ENCODE peak calls at places on chromosomes 6 and 20, in seven cellular contexts. One of them, this sample, is unnamed.
A peak's percentile ranks its signal among the peaks of the same experiment; 100 is the strongest.

GRCh38 chr20:36836591-36837329 is 39.2 kb upstream of the TLDC2 start:
- DNase-seq in mesendoderm: peak; percentile 94
- DNase-seq in neuronal stem cell: no peak
- DNase-seq in IMR-90: peak; percentile 57
- DNase-seq in H1: peak; percentile 65
- DNase-seq in H9: peak; percentile 92
- DNase-seq in mesenchymal stem cell: peak; percentile 67
- DNase-seq in this sample: peak; percentile 96

GRCh38 chr20:36121981-36122930 is 32.3 kb upstream of the EPB41L1 start:
- DNase-seq in mesendoderm: peak; percentile 29
- DNase-seq in neuronal stem cell: no peak
- DNase-seq in IMR-90: no peak
- DNase-seq in H1: no peak
- DNase-seq in H9: no peak
- DNase-seq in mesenchymal stem cell: no peak
- DNase-seq in this sample: peak; percentile 73

GRCh38 chr20:1438361-1438760 is 28.3 kb downstream of the NSFL1C start:
- DNase-seq in mesendoderm: no peak
- DNase-seq in neuronal stem cell: no peak
- DNase-seq in IMR-90: no peak
- DNase-seq in H1: no peak
- DNase-seq in H9: no peak
- DNase-seq in mesenchymal stem cell: no peak
- DNase-seq in this sample: no peak

GRCh38 chr6:107805504-107805903 is 18.6 kb downstream of the SCML4 start:
- DNase-seq in mesendoderm: no peak
- DNase-seq in neuronal stem cell: no peak
- DNase-seq in IMR-90: no peak
- DNase-seq in H1: no peak
- DNase-seq in H9: no peak
- DNase-seq in mesenchymal stem cell: no peak
- DNase-seq in this sample: no peak

GRCh38 chr6:82573200-82573972 is 209.8 kb downstream of the TPBG start:
- DNase-seq in mesendoderm: no peak
- DNase-seq in neuronal stem cell: no peak
- DNase-seq in IMR-90: no peak
- DNase-seq in H1: no peak
- DNase-seq in H9: no peak
- DNase-seq in mesenchymal stem cell: no peak
- DNase-seq in this sample: no peak

GRCh38 chr6:110944681-110945151 is 13.8 kb upstream of the GTF3C6 start:
- DNase-seq in mesendoderm: no peak
- DNase-seq in neuronal stem cell: no peak
- DNase-seq in IMR-90: peak; percentile 93
- DNase-seq in H1: no peak
- DNase-seq in H9: no peak
- DNase-seq in mesenchymal stem cell: peak; percentile 86
- DNase-seq in this sample: peak; percentile 41

GRCh38 chr6:97841763-97842162 is 558.7 kb upstream of the MMS22L start:
- DNase-seq in mesendoderm: no peak
- DNase-seq in neuronal stem cell: no peak
- DNase-seq in IMR-90: no peak
- DNase-seq in H1: no peak
- DNase-seq in H9: no peak
- DNase-seq in mesenchymal stem cell: no peak
- DNase-seq in this sample: no peak

GRCh38 chr20:6265204-6265904 is 142.5 kb upstream of the FERMT1 start:
- DNase-seq in mesendoderm: peak; percentile 49
- DNase-seq in neuronal stem cell: no peak
- DNase-seq in IMR-90: peak; percentile 73
- DNase-seq in H1: no peak
- DNase-seq in H9: no peak
- DNase-seq in mesenchymal stem cell: peak; percentile 76
- DNase-seq in this sample: peak; percentile 54

GRCh38 chr6:63597142-63598000 is 25.1 kb downstream of the LOC128125822 start:
- DNase-seq in mesendoderm: no peak
- DNase-seq in neuronal stem cell: no peak
- DNase-seq in IMR-90: no peak
- DNase-seq in H1: no peak
- DNase-seq in H9: no peak
- DNase-seq in mesenchymal stem cell: no peak
- DNase-seq in this sample: no peak

GRCh38 chr20:17816804-17817590 is 117.2 kb downstream of the BANF2 start:
- DNase-seq in mesendoderm: no peak
- DNase-seq in neuronal stem cell: no peak
- DNase-seq in IMR-90: no peak
- DNase-seq in H1: no peak
- DNase-seq in H9: no peak
- DNase-seq in mesenchymal stem cell: no peak
- DNase-seq in this sample: no peak

GRCh38 chr6:15148356-15149058 is 97.4 kb upstream of the JARID2 start:
- DNase-seq in mesendoderm: peak; percentile 48
- DNase-seq in neuronal stem cell: no peak
- DNase-seq in IMR-90: peak; percentile 90
- DNase-seq in H1: no peak
- DNase-seq in H9: peak; percentile 34
- DNase-seq in mesenchymal stem cell: peak; percentile 43
- DNase-seq in this sample: no peak

GRCh38 chr6:82408952-82409421 is 45.4 kb downstream of the TPBG start:
- DNase-seq in mesendoderm: no peak
- DNase-seq in neuronal stem cell: no peak
- DNase-seq in IMR-90: peak; percentile 88
- DNase-seq in H1: no peak
- DNase-seq in H9: no peak
- DNase-seq in mesenchymal stem cell: peak; percentile 77
- DNase-seq in this sample: peak; percentile 64

GRCh38 chr6:13681305-13682061 is 30.2 kb downstream of the RANBP9 start:
- DNase-seq in mesendoderm: no peak
- DNase-seq in neuronal stem cell: no peak
- DNase-seq in IMR-90: no peak
- DNase-seq in H1: no peak
- DNase-seq in H9: no peak
- DNase-seq in mesenchymal stem cell: no peak
- DNase-seq in this sample: no peak

GRCh38 chr6:40693767-40694166 is 106.6 kb upstream of the LRFN2 start:
- DNase-seq in mesendoderm: no peak
- DNase-seq in neuronal stem cell: no peak
- DNase-seq in IMR-90: no peak
- DNase-seq in H1: no peak
- DNase-seq in H9: no peak
- DNase-seq in mesenchymal stem cell: no peak
- DNase-seq in this sample: no peak

GRCh38 chr6:90870561-90870960 is 283.7 kb upstream of the MAP3K7 start:
- DNase-seq in mesendoderm: no peak
- DNase-seq in neuronal stem cell: no peak
- DNase-seq in IMR-90: no peak
- DNase-seq in H1: no peak
- DNase-seq in H9: no peak
- DNase-seq in mesenchymal stem cell: no peak
- DNase-seq in this sample: peak; percentile 21

GRCh38 chr6:129665555-129665954 is 44.4 kb downstream of the ARHGAP18 start:
- DNase-seq in mesendoderm: no peak
- DNase-seq in neuronal stem cell: no peak
- DNase-seq in IMR-90: no peak
- DNase-seq in H1: no peak
- DNase-seq in H9: no peak
- DNase-seq in mesenchymal stem cell: no peak
- DNase-seq in this sample: no peak

GRCh38 chr6:129670634-129671033 is 39.3 kb downstream of the ARHGAP18 start:
- DNase-seq in mesendoderm: no peak
- DNase-seq in neuronal stem cell: no peak
- DNase-seq in IMR-90: no peak
- DNase-seq in H1: no peak
- DNase-seq in H9: no peak
- DNase-seq in mesenchymal stem cell: no peak
- DNase-seq in this sample: no peak

GRCh38 chr6:129663531-129663930 is 46.4 kb downstream of the ARHGAP18 start:
- DNase-seq in mesendoderm: no peak
- DNase-seq in neuronal stem cell: no peak
- DNase-seq in IMR-90: no peak
- DNase-seq in H1: no peak
- DNase-seq in H9: no peak
- DNase-seq in mesenchymal stem cell: no peak
- DNase-seq in this sample: no peak

GRCh38 chr6:129667621-129668020 is 42.4 kb downstream of the ARHGAP18 start:
- DNase-seq in mesendoderm: no peak
- DNase-seq in neuronal stem cell: no peak
- DNase-seq in IMR-90: peak; percentile 50
- DNase-seq in H1: no peak
- DNase-seq in H9: no peak
- DNase-seq in mesenchymal stem cell: no peak
- DNase-seq in this sample: no peak

GRCh38 chr6:129667034-129667433 is 42.9 kb downstream of the ARHGAP18 start:
- DNase-seq in mesendoderm: no peak
- DNase-seq in neuronal stem cell: no peak
- DNase-seq in IMR-90: no peak
- DNase-seq in H1: no peak
- DNase-seq in H9: no peak
- DNase-seq in mesenchymal stem cell: no peak
- DNase-seq in this sample: no peak
- H3K4ac ChIP-seq in mesendoderm: no peak overlapping the region
- H3K4ac ChIP-seq in neuronal stem cell: no peak overlapping the region
- H3K4ac ChIP-seq in IMR-90: no peak overlapping the region
- H3K4ac ChIP-seq in H1: no peak overlapping the region
- H3K4ac ChIP-seq in H9: no peak overlapping the region
- H3K4ac ChIP-seq in mesenchymal stem cell: no peak overlapping the region
- H3K4ac ChIP-seq in this sample: no peak overlapping the region

GRCh38 chr20:49825521-49826033 is 12.9 kb downstream of the SLC9A8 start:
- DNase-seq in mesendoderm: peak; percentile 40
- DNase-seq in neuronal stem cell: no peak
- DNase-seq in IMR-90: no peak
- DNase-seq in H1: no peak
- DNase-seq in H9: peak; percentile 38
- DNase-seq in mesenchymal stem cell: no peak
- DNase-seq in this sample: peak; percentile 34
- H3K4ac ChIP-seq in mesendoderm: no peak overlapping the region
- H3K4ac ChIP-seq in neuronal stem cell: no peak overlapping the region
- H3K4ac ChIP-seq in IMR-90: no peak overlapping the region
- H3K4ac ChIP-seq in H1: no peak overlapping the region
- H3K4ac ChIP-seq in H9: no peak overlapping the region
- H3K4ac ChIP-seq in mesenchymal stem cell: no peak overlapping the region
- H3K4ac ChIP-seq in this sample: no peak overlapping the region

GRCh38 chr6:89048286-89048923 is 32.1 kb upstream of the PNRC1 start:
- DNase-seq in mesendoderm: peak; percentile 47
- DNase-seq in neuronal stem cell: no peak
- DNase-seq in IMR-90: no peak
- DNase-seq in H1: no peak
- DNase-seq in H9: no peak
- DNase-seq in mesenchymal stem cell: peak; percentile 20
- DNase-seq in this sample: no peak

GRCh38 chr6:89042664-89043063 is 37.9 kb upstream of the PNRC1 start:
- DNase-seq in mesendoderm: no peak
- DNase-seq in neuronal stem cell: no peak
- DNase-seq in IMR-90: no peak
- DNase-seq in H1: no peak
- DNase-seq in H9: no peak
- DNase-seq in mesenchymal stem cell: no peak
- DNase-seq in this sample: no peak

GRCh38 chr6:89047473-89047872 is 33.1 kb upstream of the PNRC1 start:
- DNase-seq in mesendoderm: no peak
- DNase-seq in neuronal stem cell: no peak
- DNase-seq in IMR-90: no peak
- DNase-seq in H1: no peak
- DNase-seq in H9: no peak
- DNase-seq in mesenchymal stem cell: peak; percentile 31
- DNase-seq in this sample: no peak

GRCh38 chr6:89044988-89045387 is 35.6 kb upstream of the PNRC1 start:
- DNase-seq in mesendoderm: peak; percentile 28
- DNase-seq in neuronal stem cell: no peak
- DNase-seq in IMR-90: no peak
- DNase-seq in H1: no peak
- DNase-seq in H9: no peak
- DNase-seq in mesenchymal stem cell: no peak
- DNase-seq in this sample: no peak

DNA sequence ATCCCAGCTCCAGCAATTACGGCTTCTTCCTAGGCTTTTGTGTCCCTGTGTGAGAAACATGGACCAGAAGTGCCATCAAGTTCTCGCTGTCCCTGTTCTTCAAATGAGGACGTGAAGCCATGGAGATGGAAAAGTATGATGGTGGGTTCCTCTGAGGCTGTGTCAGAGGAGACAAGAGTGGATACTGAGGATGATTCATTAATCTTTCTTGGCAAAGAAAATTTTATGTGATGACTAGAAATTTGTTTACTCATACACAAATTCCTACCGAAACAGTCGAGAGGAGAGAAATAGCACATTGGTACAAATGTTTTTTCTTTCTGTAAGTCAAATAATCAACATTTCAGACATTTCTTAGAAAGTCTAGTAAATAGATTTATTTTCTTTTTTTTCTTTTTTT is 35.0 kb upstream of the PNRC1 start:
- DNase-seq in mesendoderm: no peak
- DNase-seq in neuronal stem cell: no peak
- DNase-seq in IMR-90: no peak
- DNase-seq in H1: no peak
- DNase-seq in H9: no peak
- DNase-seq in mesenchymal stem cell: peak; percentile 19
- DNase-seq in this sample: no peak
- H3K4ac ChIP-seq in mesendoderm: no peak overlapping the region
- H3K4ac ChIP-seq in neuronal stem cell: no peak overlapping the region
- H3K4ac ChIP-seq in IMR-90: no peak overlapping the region
- H3K4ac ChIP-seq in H1: no peak overlapping the region
- H3K4ac ChIP-seq in H9: no peak overlapping the region
- H3K4ac ChIP-seq in mesenchymal stem cell: no peak overlapping the region
- H3K4ac ChIP-seq in this sample: no peak overlapping the region

GRCh38 chr20:2507464-2507863 is 1.3 kb downstream of the ZNF343 start:
- DNase-seq in mesendoderm: no peak
- DNase-seq in neuronal stem cell: no peak
- DNase-seq in IMR-90: peak; percentile 28
- DNase-seq in H1: no peak
- DNase-seq in H9: no peak
- DNase-seq in mesenchymal stem cell: no peak
- DNase-seq in this sample: no peak
- H3K4ac ChIP-seq in mesendoderm: no peak overlapping the region
- H3K4ac ChIP-seq in neuronal stem cell: no peak overlapping the region
- H3K4ac ChIP-seq in IMR-90: no peak overlapping the region
- H3K4ac ChIP-seq in H1: no peak overlapping the region
- H3K4ac ChIP-seq in H9: no peak overlapping the region
- H3K4ac ChIP-seq in mesenchymal stem cell: no peak overlapping the region
- H3K4ac ChIP-seq in this sample: no peak overlapping the region

GRCh38 chr6:146422789-146423188 is 120.8 kb upstream of the RAB32 start:
- DNase-seq in mesendoderm: no peak
- DNase-seq in neuronal stem cell: no peak
- DNase-seq in IMR-90: no peak
- DNase-seq in H1: no peak
- DNase-seq in H9: no peak
- DNase-seq in mesenchymal stem cell: no peak
- DNase-seq in this sample: no peak
- H3K4ac ChIP-seq in mesendoderm: no peak overlapping the region
- H3K4ac ChIP-seq in neuronal stem cell: no peak overlapping the region
- H3K4ac ChIP-seq in IMR-90: no peak overlapping the region
- H3K4ac ChIP-seq in H1: no peak overlapping the region
- H3K4ac ChIP-seq in H9: no peak overlapping the region
- H3K4ac ChIP-seq in mesenchymal stem cell: no peak overlapping the region
- H3K4ac ChIP-seq in this sample: no peak overlapping the region

GRCh38 chr6:17622144-17622543 is 22.0 kb downstream of the FAM8A1 start:
- DNase-seq in mesendoderm: peak; percentile 21
- DNase-seq in neuronal stem cell: no peak
- DNase-seq in IMR-90: no peak
- DNase-seq in H1: no peak
- DNase-seq in H9: no peak
- DNase-seq in mesenchymal stem cell: no peak
- DNase-seq in this sample: no peak
- H3K4ac ChIP-seq in mesendoderm: no peak overlapping the region
- H3K4ac ChIP-seq in neuronal stem cell: no peak overlapping the region
- H3K4ac ChIP-seq in IMR-90: no peak overlapping the region
- H3K4ac ChIP-seq in H1: no peak overlapping the region
- H3K4ac ChIP-seq in H9: no peak overlapping the region
- H3K4ac ChIP-seq in mesenchymal stem cell: no peak overlapping the region
- H3K4ac ChIP-seq in this sample: no peak overlapping the region

GRCh38 chr6:162798546-162798945 is 70.8 kb downstream of the PACRG start:
- DNase-seq in mesendoderm: no peak
- DNase-seq in neuronal stem cell: no peak
- DNase-seq in IMR-90: no peak
- DNase-seq in H1: no peak
- DNase-seq in H9: no peak
- DNase-seq in mesenchymal stem cell: no peak
- DNase-seq in this sample: no peak
- H3K4ac ChIP-seq in mesendoderm: no peak overlapping the region
- H3K4ac ChIP-seq in neuronal stem cell: no peak overlapping the region
- H3K4ac ChIP-seq in IMR-90: no peak overlapping the region
- H3K4ac ChIP-seq in H1: no peak overlapping the region
- H3K4ac ChIP-seq in H9: no peak overlapping the region
- H3K4ac ChIP-seq in mesenchymal stem cell: no peak overlapping the region
- H3K4ac ChIP-seq in this sample: no peak overlapping the region

This sample was measured in trophoblast cell.